ENCODE peak calls at places on chromosomes 6 and 20, in six cellular contexts. W, J, L, D, F and Y are unnamed samples.

GRCh38 chr6:43944908-43945777 is 175.1 kb downstream of the VEGFA start:
- DNase-seq in W (peak), J (no peak), L (no peak), D (no peak), F (no peak), Y (peak)

GRCh38 chr20:54585222-54585621 is 109.8 kb downstream of the DOK5 start:
- DNase-seq in W (no peak), J (no peak), L (no peak), D (no peak), F (no peak), Y (peak)

GRCh38 chr6:109872549-109872948 is 105.6 kb upstream of the GPR6 start:
- DNase-seq in W (no peak), J (no peak), L (no peak), D (no peak), F (no peak), Y (no peak)

GRCh38 chr6:118679293-118679692 is 27.9 kb upstream of the CEP85L start:
- DNase-seq in W (peak), J (no peak), L (peak), D (no peak), F (no peak), Y (peak)

GRCh38 chr6:136647363-136647763 is 97.1 kb upstream of the MAP7 start:
- DNase-seq in W (peak), J (peak), L (no peak), D (no peak), F (no peak), Y (peak)

GRCh38 chr6:9085054-9085746 is 649.9 kb upstream of the SLC35B3 start:
- DNase-seq in W (no peak), J (no peak), L (no peak), D (no peak), F (no peak), Y (no peak)

GRCh38 chr20:56360899-56361199 is 2.1 kb downstream of the FAM210B start:
- DNase-seq in W (no peak), J (no peak), L (no peak), D (no peak), F (no peak), Y (no peak)

GRCh38 chr20:62741701-62742491 is 33.3 kb downstream of the NTSR1 start:
- DNase-seq in W (no peak), J (no peak), L (no peak), D (no peak), F (no peak), Y (no peak)

GRCh38 chr6:35181933-35182612 is 31.7 kb upstream of the SCUBE3 start:
- DNase-seq in W (peak), J (no peak), L (no peak), D (peak), F (no peak), Y (peak)

GRCh38 chr6:27720607-27721580 is 191.3 kb downstream of the OR2B2 start:
- DNase-seq in W (peak), J (no peak), L (no peak), D (no peak), F (no peak), Y (peak)

GRCh38 chr20:58911970-58912369 is 59.5 kb downstream of the GNAS start:
- DNase-seq in W (no peak), J (no peak), L (no peak), D (no peak), F (no peak), Y (no peak)

GRCh38 chr6:72861935-72862432 is 240.1 kb downstream of the KCNQ5 start:
- DNase-seq in W (peak), J (no peak), L (no peak), D (no peak), F (no peak), Y (peak)

GRCh38 chr6:79671605-79672266 is 40.6 kb downstream of the SH3BGRL2 start:
- DNase-seq in W (no peak), J (no peak), L (no peak), D (peak), F (peak), Y (peak)

GRCh38 chr20:19901226-19901625 is 115.9 kb upstream of the NAA20 start:
- DNase-seq in W (no peak), J (no peak), L (no peak), D (no peak), F (no peak), Y (no peak)

GRCh38 chr6:87700729-87701675 is 1.0 kb downstream of the AKIRIN2 start:
- DNase-seq in W (peak), J (peak), L (peak), D (peak), F (no peak), Y (peak)

GRCh38 chr6:77456531-77457248 is 6.6 kb downstream of the HTR1B start:
- DNase-seq in W (peak), J (no peak), L (no peak), D (no peak), F (no peak), Y (peak)

GRCh38 chr6:166997768-166998255 is 1.4 kb upstream of the CEP43 start:
- DNase-seq in W (peak), J (peak), L (peak), D (peak), F (peak), Y (peak)

GRCh38 chr20:31517373-31517772 is 3.1 kb downstream of the HM13 start:
- DNase-seq in W (peak), J (no peak), L (no peak), D (no peak), F (no peak), Y (peak)

GRCh38 chr6:130337534-130337933 is 28.3 kb upstream of the TMEM200A start:
- DNase-seq in W (no peak), J (no peak), L (no peak), D (no peak), F (no peak), Y (no peak)

GRCh38 chr6:40706222-40706621 is 119.1 kb upstream of the LRFN2 start:
- DNase-seq in W (no peak), J (no peak), L (no peak), D (no peak), F (no peak), Y (no peak)

GRCh38 chr6:1580109-1580508 is 29.6 kb upstream of the FOXC1 start:
- DNase-seq in W (peak), J (no peak), L (no peak), D (no peak), F (no peak), Y (no peak)

GRCh38 chr20:20037960-20038359 is 14.3 kb downstream of the CRNKL1 start:
- DNase-seq in W (peak), J (no peak), L (no peak), D (no peak), F (no peak), Y (peak)

GRCh38 chr20:53678990-53679596 is 85.5 kb upstream of the ZNF217 start:
- DNase-seq in W (no peak), J (no peak), L (peak), D (no peak), F (no peak), Y (no peak)

GRCh38 chr20:63744574-63745423 is 5.2 kb downstream of the SLC2A4RG start:
- DNase-seq in W (no peak), J (peak), L (no peak), D (no peak), F (no peak), Y (no peak)

GRCh38 chr6:16129623-16130243 is 847 bp downstream of the MYLIP start:
- DNase-seq in W (no peak), J (no peak), L (peak), D (no peak), F (no peak), Y (no peak)

GRCh38 chr6:43838276-43839036 is 68.4 kb downstream of the VEGFA start:
- DNase-seq in W (peak), J (no peak), L (no peak), D (peak), F (no peak), Y (peak)

GRCh38 chr6:37894585-37894984 is 75.1 kb downstream of the ZFAND3 start:
- DNase-seq in W (no peak), J (no peak), L (no peak), D (no peak), F (no peak), Y (no peak)

GRCh38 chr20:50202677-50203076 is 12.0 kb downstream of the CEBPB start:
- DNase-seq in W (no peak), J (no peak), L (no peak), D (no peak), F (no peak), Y (no peak)

GRCh38 chr6:56528412-56528841 is 114.3 kb downstream of the DST start:
- DNase-seq in W (peak), J (no peak), L (no peak), D (no peak), F (no peak), Y (peak)

GRCh38 chr6:137390264-137390787 is 103.9 kb downstream of the OLIG3 start:
- DNase-seq in W (no peak), J (no peak), L (no peak), D (no peak), F (no peak), Y (peak)

GRCh38 chr6:139605350-139605749 is 230.9 kb upstream of the CITED2 start:
- DNase-seq in W (peak), J (no peak), L (no peak), D (no peak), F (no peak), Y (peak)